ENCODE peak calls at places on chromosomes 5 and 9, in nine cellular contexts. W is Calu3; V is cardiac fibroblast; T is retinal pigment epithelial cell; I is transverse colon; O is endothelial cell; X is CD8-positive, alpha-beta T cell; F is AG09309; Z is PC-3. Q is an unnamed sample.

GRCh38 chr9:103183569-103184191 is 188.5 kb downstream of the CYLC2 start:
- DNase-seq in V (peak), W (no peak), I (no peak), T (no peak), X (no peak), O (no peak), F (no peak), Z (peak), Q (no peak)

GRCh38 chr5:40453689-40454088 is 226.0 kb upstream of the PTGER4 start:
- DNase-seq in F (no peak), O (no peak), Z (no peak), V (no peak), T (no peak), I (no peak), X (no peak), W (no peak), Q (no peak)

GRCh38 chr5:1011226-1011631 is 2.6 kb downstream of the NKD2 start:
- DNase-seq in I (peak), F (no peak), V (no peak), T (no peak), W (peak), Z (peak), X (peak), O (peak), Q (no peak)

GRCh38 chr5:130963798-130964197 is 201.3 kb downstream of the HINT1 start:
- DNase-seq in T (no peak), I (no peak), W (no peak), Z (peak), F (no peak), V (no peak), X (no peak), O (no peak), Q (no peak)

GRCh38 chr5:64505769-64506566 is at the start of gene RGS7BP:
- DNase-seq in I (no peak), V (peak), Z (peak), T (no peak), O (peak), W (no peak), X (no peak), F (no peak), Q (no peak)

GRCh38 chr9:34513567-34514214 is 9.1 kb downstream of the ENHO start:
- DNase-seq in T (no peak), V (peak), I (no peak), Z (peak), F (no peak), X (no peak), O (no peak), W (no peak), Q (no peak)

GRCh38 chr9:104774831-104775573 is 11.1 kb downstream of the NIPSNAP3B start:
- DNase-seq in O (no peak), V (no peak), F (no peak), I (no peak), T (no peak), Z (no peak), X (no peak), W (no peak), Q (no peak)

GRCh38 chr5:41157272-41157671 is 56.1 kb downstream of the C6 start:
- DNase-seq in V (peak), W (no peak), T (no peak), F (no peak), I (no peak), Z (peak), X (no peak), O (no peak), Q (no peak)

GRCh38 chr9:34437006-34437925 is 21.1 kb downstream of the FAM219A start:
- DNase-seq in F (peak), O (peak), X (peak), I (peak), V (peak), Z (peak), T (peak), W (peak), Q (peak)

GRCh38 chr9:31683126-31683525 is 701.3 kb upstream of the ACO1 start:
- DNase-seq in F (no peak), W (no peak), V (no peak), I (no peak), Z (no peak), O (no peak), T (no peak), X (no peak), Q (no peak)

GRCh38 chr9:135819905-135820304 is 87.4 kb downstream of the CAMSAP1 start:
- DNase-seq in W (no peak), F (no peak), O (no peak), T (no peak), X (no peak), Z (no peak), I (no peak), V (no peak), Q (no peak)

GRCh38 chr9:105637787-105638395 is 24.4 kb upstream of the TAL2 start:
- DNase-seq in O (no peak), T (no peak), I (no peak), V (peak), X (no peak), Z (no peak), F (no peak), W (no peak), Q (peak)

GRCh38 chr9:95084254-95084934 is 233.1 kb downstream of the FANCC start:
- DNase-seq in X (no peak), O (no peak), V (no peak), T (no peak), Z (no peak), W (no peak), F (no peak), I (no peak), Q (no peak)

GRCh38 chr5:170393235-170393634 is 4.1 kb upstream of the KCNMB1 start:
- DNase-seq in I (no peak), V (no peak), X (peak), Z (no peak), F (no peak), W (no peak), T (no peak), O (no peak), Q (no peak)

GRCh38 chr5:116455061-116455460 is 119.6 kb downstream of the SEMA6A start:
- DNase-seq in I (no peak), W (no peak), T (no peak), V (peak), O (no peak), F (no peak), Z (no peak), X (no peak), Q (peak)

GRCh38 chr9:135902655-135903357 is 4.5 kb downstream of the CAMSAP1 start:
- DNase-seq in W (no peak), T (no peak), Z (no peak), O (no peak), V (no peak), F (no peak), I (no peak), X (no peak), Q (no peak)

GRCh38 chr5:17315710-17316221 is 98.3 kb downstream of the BASP1 start:
- DNase-seq in I (no peak), X (no peak), Z (peak), V (peak), F (peak), W (no peak), O (no peak), T (no peak), Q (peak)

GRCh38 chr9:19885608-19886007 is 96.8 kb upstream of the SLC24A2 start:
- DNase-seq in T (no peak), O (no peak), W (no peak), I (no peak), V (no peak), X (no peak), Z (no peak), F (no peak), Q (no peak)

GRCh38 chr5:64872044-64872443 is 103.3 kb downstream of the CWC27 start:
- DNase-seq in V (peak), T (no peak), Z (peak), F (no peak), O (no peak), X (no peak), I (no peak), W (no peak), Q (peak)

GRCh38 chr9:70835323-70835722 is 286.1 kb downstream of the TRPM3 start:
- DNase-seq in T (no peak), O (no peak), X (no peak), F (no peak), W (no peak), V (peak), Z (no peak), I (no peak), Q (no peak)
- TF ChIP-seq CTCF in T (no peak), O (no peak), X (no peak), F (no peak), W (no peak), V (no peak), Z (no peak), I (no peak), Q (no peak)

GRCh38 chr5:7662289-7662688 is 188.6 kb downstream of the CFAP90 start:
- DNase-seq in I (no peak), O (no peak), T (no peak), W (no peak), Z (no peak), F (no peak), X (no peak), V (no peak), Q (no peak)
- TF ChIP-seq CTCF in I (no peak), O (no peak), T (no peak), W (no peak), Z (no peak), F (no peak), X (no peak), V (no peak), Q (no peak)

GRCh38 chr9:121572581-121572980 is 72.9 kb upstream of the GGTA1 start:
- DNase-seq in W (no peak), O (no peak), F (no peak), T (no peak), I (no peak), Z (no peak), V (no peak), X (no peak), Q (no peak)

GRCh38 chr9:121574771-121575519 is 75.3 kb upstream of the GGTA1 start:
- DNase-seq in W (no peak), X (no peak), Z (no peak), V (no peak), T (no peak), O (no peak), F (no peak), I (no peak), Q (no peak)

GRCh38 chr9:121576281-121577075 is 75.0 kb upstream of the DAB2IP start:
- DNase-seq in F (no peak), T (no peak), W (no peak), Z (no peak), X (no peak), V (no peak), O (no peak), I (no peak), Q (no peak)

GRCh38 chr9:121577201-121577600 is 74.2 kb upstream of the DAB2IP start:
- DNase-seq in F (no peak), O (no peak), V (no peak), Z (no peak), W (no peak), I (no peak), T (no peak), X (no peak), Q (no peak)

DNA sequence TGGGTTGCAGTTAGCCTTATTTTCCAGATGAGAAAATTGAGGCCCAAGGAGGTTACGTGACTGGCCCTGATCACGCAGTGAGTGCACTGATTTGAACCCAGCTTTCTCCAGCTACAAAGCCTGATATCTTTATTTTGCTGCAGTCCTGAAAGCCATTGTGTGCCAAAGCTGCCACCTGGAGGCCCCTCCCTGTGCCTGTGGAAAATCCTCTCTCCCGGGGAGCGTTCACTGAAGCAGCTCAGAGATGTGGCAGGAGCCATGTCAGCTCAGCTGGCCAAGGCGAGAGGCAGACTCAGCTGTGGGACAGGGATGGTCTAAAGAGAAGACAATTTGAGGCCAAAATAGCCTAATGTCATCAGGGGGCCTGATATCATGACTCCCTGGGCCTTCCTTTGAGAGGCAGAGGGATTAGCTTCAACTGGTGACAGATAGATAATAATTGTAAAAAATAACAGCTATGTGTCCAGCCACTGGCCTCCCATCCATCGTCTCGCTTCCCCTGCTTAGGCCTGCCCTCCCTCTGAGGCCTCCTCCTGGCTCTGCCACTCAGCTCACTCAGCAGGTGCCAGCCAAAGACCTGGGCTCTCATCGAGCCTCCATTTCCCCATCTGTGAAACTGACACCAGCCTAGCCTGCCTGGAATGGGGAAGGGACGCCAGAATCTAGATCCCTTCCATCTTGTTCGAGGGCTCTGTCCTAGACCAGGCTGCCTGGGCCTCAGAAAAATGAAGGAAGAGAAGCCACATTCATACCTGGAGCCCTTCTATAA is 74.3 kb upstream of the GGTA1 start:
- DNase-seq in I (no peak), V (no peak), T (no peak), Z (no peak), W (no peak), F (no peak), O (no peak), X (no peak), Q (no peak)
- TF ChIP-seq CTCF in I (no peak), V (no peak), T (peak), Z (no peak), W (no peak), F (no peak), O (no peak), X (no peak), Q (no peak)

DNA sequence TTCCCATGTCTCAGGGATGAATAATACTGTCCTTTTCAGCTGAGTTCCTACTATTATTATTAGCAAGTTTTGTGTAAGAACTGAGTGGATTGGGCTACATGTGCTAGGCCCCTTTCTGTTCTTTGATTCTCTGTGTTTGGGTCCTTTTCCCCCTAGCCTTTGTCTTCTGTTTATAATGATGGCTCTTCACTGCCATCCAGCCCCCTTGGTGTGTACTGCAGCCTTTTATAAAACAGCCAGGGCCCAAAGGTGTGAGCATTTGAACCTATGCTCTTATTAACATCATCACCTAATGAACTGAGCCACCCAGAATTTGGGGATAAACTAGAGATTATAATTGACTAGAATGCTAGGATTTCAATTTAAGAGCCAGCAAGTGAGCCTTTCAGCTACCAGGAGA is 52.6 kb downstream of the PLAC8L1 start:
- DNase-seq in O (no peak), T (no peak), W (peak), Z (peak), V (no peak), F (no peak), X (no peak), I (no peak), Q (no peak)
- TF ChIP-seq CTCF in O (no peak), T (peak), W (peak), Z (peak), V (peak), F (no peak), X (no peak), I (no peak), Q (peak)

GRCh38 chr9:89623925-89624420 is 19.2 kb downstream of the GADD45G start:
- DNase-seq in Z (no peak), X (no peak), I (peak), O (no peak), T (no peak), F (no peak), V (no peak), W (no peak), Q (no peak)
- TF ChIP-seq CTCF in Z (no peak), X (no peak), I (no peak), O (no peak), T (no peak), F (no peak), V (no peak), W (no peak), Q (no peak)

Q was measured in HFFc6.